ENCODE peak calls at places on chromosomes 6 and 20, in eight cellular contexts. H is left lung, P is GM10248, V is activated gamma-delta T cell treated with Interleukin-2 at 50 U/mL for 16 hours, F is stromal cell of bone marrow, K is HTR-8/SVneo, N is DMS 273 treated with DMSO at 0.1 percent for 48 hours, G is ovary. C is an unnamed sample.

GRCh38 chr6:41325446-41326066 is 9.9 kb upstream of the NCR2 start:
- DNase-seq in H (no peak), P (no peak), V (no peak), F (no peak), K (no peak), N (no peak), G (no peak), C (no peak)

GRCh38 chr6:35181933-35182612 is 31.7 kb upstream of the SCUBE3 start:
- DNase-seq in H (peak; percentile 82), P (no peak), V (no peak), F (peak; percentile 76), K (peak; percentile 71), N (no peak), G (peak; percentile 74), C (no peak)

GRCh38 chr6:126753616-126754015 is 364.9 kb upstream of the RSPO3 start:
- DNase-seq in H (no peak), P (no peak), V (no peak), F (no peak), K (no peak), N (no peak), G (no peak), C (no peak)

GRCh38 chr6:34047913-34048867 is 97.7 kb downstream of the GRM4 start:
- DNase-seq in H (peak; percentile 57), P (no peak), V (no peak), F (no peak), K (no peak), N (no peak), G (no peak), C (no peak)

GRCh38 chr6:25034477-25034876 is 98.7 kb upstream of the RIPOR2 start:
- DNase-seq in H (no peak), P (no peak), V (no peak), F (no peak), K (no peak), N (no peak), G (no peak), C (no peak)

GRCh38 chr6:144007455-144007778 is 642 bp downstream of the PLAGL1 start:
- DNase-seq in H (no peak), P (no peak), V (no peak), F (no peak), K (no peak), N (no peak), G (no peak), C (no peak)

GRCh38 chr6:44064089-44064947 is 62.9 kb downstream of the MRPL14 start:
- DNase-seq in H (no peak), P (peak; percentile 62), V (no peak), F (peak; percentile 92), K (peak; percentile 73), N (no peak), G (no peak), C (peak; percentile 81)

GRCh38 chr6:53639520-53639919 is 26.0 kb downstream of the KLHL31 start:
- DNase-seq in H (no peak), P (no peak), V (no peak), F (no peak), K (no peak), N (no peak), G (no peak), C (no peak)

GRCh38 chr6:34646714-34647113 is 49.9 kb downstream of the ILRUN start:
- DNase-seq in H (no peak), P (no peak), V (no peak), F (no peak), K (no peak), N (no peak), G (no peak), C (no peak)

GRCh38 chr20:45911486-45912343 is at the start of gene PLTP:
- DNase-seq in H (peak; percentile 86), P (peak; percentile 48), V (peak; percentile 31), F (no peak), K (no peak), N (no peak), G (peak; percentile 87), C (no peak)

GRCh38 chr20:46308258-46309157 is at the start of gene CDH22:
- DNase-seq in H (peak; percentile 55), P (peak; percentile 64), V (peak; percentile 23), F (no peak), K (peak; percentile 79), N (peak; percentile 44), G (peak; percentile 76), C (no peak)

GRCh38 chr20:6882911-6883310 is 115.4 kb downstream of the BMP2 start:
- DNase-seq in H (no peak), P (no peak), V (no peak), F (peak; percentile 4), K (no peak), N (no peak), G (no peak), C (peak; percentile 57)

GRCh38 chr20:2137552-2138201 is 36.0 kb downstream of the STK35 start:
- DNase-seq in H (no peak), P (no peak), V (no peak), F (peak; percentile 40), K (no peak), N (no peak), G (no peak), C (peak; percentile 40)

GRCh38 chr6:168877821-168878282 is 375.8 kb downstream of the THBS2 start:
- DNase-seq in H (no peak), P (no peak), V (no peak), F (no peak), K (no peak), N (peak; percentile 12), G (no peak), C (no peak)

GRCh38 chr20:46358336-46359058 is 47.9 kb downstream of the ELMO2 start:
- DNase-seq in H (no peak), P (peak; percentile 20), V (no peak), F (no peak), K (no peak), N (no peak), G (no peak), C (no peak)

GRCh38 chr20:24664266-24664986 is 195.0 kb downstream of the SYNDIG1 start:
- DNase-seq in H (no peak), P (no peak), V (no peak), F (no peak), K (no peak), N (no peak), G (no peak), C (no peak)

GRCh38 chr6:24513602-24514001 is 18.8 kb downstream of the ALDH5A1 start:
- DNase-seq in H (no peak), P (no peak), V (no peak), F (no peak), K (no peak), N (no peak), G (no peak), C (no peak)

GRCh38 chr6:87139236-87139635 is 16.1 kb upstream of the ZNF292 start:
- DNase-seq in H (no peak), P (peak; percentile 66), V (peak; percentile 46), F (no peak), K (peak; percentile 22), N (no peak), G (no peak), C (no peak)

GRCh38 chr20:43178079-43178478 is 11.6 kb downstream of the PTPRT start:
- DNase-seq in H (no peak), P (no peak), V (no peak), F (no peak), K (no peak), N (no peak), G (no peak), C (no peak)

GRCh38 chr6:109240370-109241084 is 141.7 kb downstream of the CD164 start:
- DNase-seq in H (no peak), P (no peak), V (no peak), F (no peak), K (no peak), N (no peak), G (no peak), C (no peak)

C was measured in retinal pigment epithelial cell.